ENCODE peak calls at places on chromosome 6, in seven cellular contexts. C is psoas muscle, Q is GM13976, L is GM12865, P is IMR-90, A is prostate gland, R is endothelial cell. K is an unnamed sample.

GRCh38 chr6:12348530-12349511 is 58.7 kb downstream of the EDN1 start:
- DNase-seq in C (no peak), Q (no peak), L (no peak), P (peak; percentile 82), A (no peak), R (no peak), K (peak; percentile 88)

GRCh38 chr6:116008470-116009229 is 52.0 kb downstream of the FRK start:
- DNase-seq in C (no peak), Q (no peak), L (peak; percentile 72), P (peak; percentile 58), A (no peak), R (no peak), K (peak; percentile 50)

GRCh38 chr6:1267790-1268762 is 43.8 kb upstream of the FOXQ1 start:
- DNase-seq in C (no peak), Q (no peak), L (no peak), P (no peak), A (no peak), R (no peak), K (no peak)

GRCh38 chr6:110710115-110710514 is 105.2 kb downstream of the CDK19 start:
- DNase-seq in C (no peak), Q (no peak), L (no peak), P (no peak), A (no peak), R (no peak), K (no peak)

GRCh38 chr6:168116975-168117899 is 38.2 kb upstream of the FRMD1 start:
- DNase-seq in C (no peak), Q (no peak), L (no peak), P (no peak), A (no peak), R (no peak), K (no peak)

GRCh38 chr6:132961610-132962009 is 147.2 kb downstream of the RPS12 start:
- DNase-seq in C (no peak), Q (no peak), L (peak; percentile 27), P (no peak), A (no peak), R (no peak), K (no peak)

GRCh38 chr6:124999105-124999764 is 37.0 kb downstream of the RNF217 start:
- DNase-seq in C (no peak), Q (no peak), L (no peak), P (no peak), A (peak; percentile 77), R (no peak), K (peak; percentile 40)

GRCh38 chr6:170072246-170072645 is 218.6 kb downstream of the DLL1 start:
- DNase-seq in C (no peak), Q (no peak), L (no peak), P (no peak), A (no peak), R (no peak), K (no peak)

GRCh38 chr6:157264701-157265100 is 58.6 kb downstream of the TMEM242 start:
- DNase-seq in C (no peak), Q (no peak), L (no peak), P (no peak), A (peak; percentile 56), R (no peak), K (no peak)

GRCh38 chr6:3742426-3743344 is 8.8 kb downstream of the PXDC1 start:
- DNase-seq in C (peak; percentile 84), Q (peak; percentile 88), L (peak; percentile 90), P (peak; percentile 72), A (peak; percentile 86), R (peak; percentile 92), K (peak; percentile 84)

GRCh38 chr6:113998811-113999210 is 27.9 kb upstream of the HDAC2 start:
- DNase-seq in C (no peak), Q (no peak), L (no peak), P (no peak), A (no peak), R (no peak), K (no peak)

GRCh38 chr6:69668916-69669315 is 127.9 kb downstream of the LMBRD1 start:
- DNase-seq in C (no peak), Q (no peak), L (no peak), P (no peak), A (no peak), R (no peak), K (no peak)

GRCh38 chr6:47057830-47058540 is 15.9 kb upstream of the ADGRF1 start:
- DNase-seq in C (no peak), Q (no peak), L (no peak), P (no peak), A (no peak), R (no peak), K (peak; percentile 92)

GRCh38 chr6:90911600-90911999 is 324.7 kb upstream of the MAP3K7 start:
- DNase-seq in C (no peak), Q (no peak), L (no peak), P (no peak), A (no peak), R (no peak), K (no peak)

GRCh38 chr6:60643870-60644269 is 1642.2 kb downstream of the KHDRBS2 start:
- DNase-seq in C (no peak), Q (no peak), L (no peak), P (no peak), A (no peak), R (no peak), K (no peak)

GRCh38 chr6:31734703-31735500 is 1.4 kb downstream of the CLIC1 start:
- DNase-seq in C (no peak), Q (peak; percentile 84), L (peak; percentile 88), P (peak; percentile 59), A (peak; percentile 60), R (peak; percentile 38), K (peak; percentile 83)

GRCh38 chr6:18293192-18293904 is 29.0 kb upstream of the DEK start:
- DNase-seq in C (no peak), Q (no peak), L (no peak), P (peak; percentile 23), A (no peak), R (no peak), K (peak; percentile 27)

GRCh38 chr6:85551264-85551663 is 42.4 kb downstream of the SNX14 start:
- DNase-seq in C (no peak), Q (no peak), L (peak; percentile 10), P (no peak), A (no peak), R (no peak), K (peak; percentile 18)

GRCh38 chr6:125357515-125358256 is 55.9 kb upstream of the HDDC2 start:
- DNase-seq in C (no peak), Q (peak; percentile 8), L (peak; percentile 9), P (no peak), A (no peak), R (no peak), K (no peak)

GRCh38 chr6:109820706-109821350 is 129.7 kb downstream of the FIG4 start:
- DNase-seq in C (no peak), Q (peak; percentile 32), L (peak; percentile 38), P (no peak), A (no peak), R (no peak), K (no peak)

GRCh38 chr6:154488802-154489437 is 21.6 kb downstream of the CNKSR3 start:
- DNase-seq in C (no peak), Q (no peak), L (no peak), P (peak; percentile 74), A (no peak), R (no peak), K (no peak)

GRCh38 chr6:113488061-113488460 is 369.1 kb upstream of the MARCKS start:
- DNase-seq in C (no peak), Q (no peak), L (no peak), P (no peak), A (no peak), R (no peak), K (peak; percentile 18)

GRCh38 chr6:149925253-149925973 is 2.5 kb upstream of the RAET1G start:
- DNase-seq in C (peak; percentile 36), Q (no peak), L (no peak), P (no peak), A (no peak), R (peak; percentile 39), K (no peak)

GRCh38 chr6:72890671-72891070 is 268.8 kb downstream of the KCNQ5 start:
- DNase-seq in C (no peak), Q (no peak), L (no peak), P (no peak), A (no peak), R (no peak), K (no peak)
- TF ChIP-seq CTCF in C (no peak), Q (no peak), L (no peak), P (no peak), A (no peak), R (no peak), K (no peak)

GRCh38 chr6:61810047-61810446 is 476.0 kb downstream of the KHDRBS2 start:
- DNase-seq in C (no peak), Q (no peak), L (no peak), P (no peak), A (no peak), R (no peak), K (no peak)

DNA sequence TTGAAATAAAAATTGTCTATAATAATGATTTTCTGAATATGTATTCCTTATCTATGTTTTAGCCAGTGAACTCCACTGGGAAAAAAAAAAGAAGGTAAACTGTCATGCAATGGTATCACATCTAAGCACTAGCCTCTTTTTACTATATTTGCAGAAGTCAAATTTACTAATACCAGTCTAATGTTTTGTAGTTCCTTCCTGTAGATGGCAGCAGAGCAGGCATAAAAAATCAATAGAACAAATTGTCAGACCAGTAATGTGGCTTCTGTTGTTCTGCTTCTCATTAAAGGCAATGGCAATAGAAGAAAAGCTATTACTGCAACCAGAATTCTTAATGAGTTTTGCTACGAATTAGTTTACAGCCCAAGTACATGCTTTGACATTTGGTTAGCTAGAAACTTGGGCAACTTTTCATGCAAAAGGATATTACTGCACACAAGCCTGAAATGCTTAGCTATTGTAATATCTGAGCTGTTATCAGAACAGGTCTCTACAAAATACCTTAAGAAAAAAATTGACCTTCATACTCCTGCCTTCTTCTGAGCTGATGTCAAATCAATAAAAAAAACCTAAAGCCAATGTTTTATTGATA is 476.9 kb downstream of the KHDRBS2 start:
- DNase-seq in C (no peak), Q (peak; percentile 6), L (peak; percentile 22), P (no peak), A (no peak), R (peak; percentile 15), K (peak; percentile 40)
- TF ChIP-seq CTCF in C (peak; percentile 32), Q (no peak), L (peak; percentile 37), P (peak; percentile 43), A (peak; percentile 29), R (peak; percentile 42), K (peak; percentile 35)

DNA sequence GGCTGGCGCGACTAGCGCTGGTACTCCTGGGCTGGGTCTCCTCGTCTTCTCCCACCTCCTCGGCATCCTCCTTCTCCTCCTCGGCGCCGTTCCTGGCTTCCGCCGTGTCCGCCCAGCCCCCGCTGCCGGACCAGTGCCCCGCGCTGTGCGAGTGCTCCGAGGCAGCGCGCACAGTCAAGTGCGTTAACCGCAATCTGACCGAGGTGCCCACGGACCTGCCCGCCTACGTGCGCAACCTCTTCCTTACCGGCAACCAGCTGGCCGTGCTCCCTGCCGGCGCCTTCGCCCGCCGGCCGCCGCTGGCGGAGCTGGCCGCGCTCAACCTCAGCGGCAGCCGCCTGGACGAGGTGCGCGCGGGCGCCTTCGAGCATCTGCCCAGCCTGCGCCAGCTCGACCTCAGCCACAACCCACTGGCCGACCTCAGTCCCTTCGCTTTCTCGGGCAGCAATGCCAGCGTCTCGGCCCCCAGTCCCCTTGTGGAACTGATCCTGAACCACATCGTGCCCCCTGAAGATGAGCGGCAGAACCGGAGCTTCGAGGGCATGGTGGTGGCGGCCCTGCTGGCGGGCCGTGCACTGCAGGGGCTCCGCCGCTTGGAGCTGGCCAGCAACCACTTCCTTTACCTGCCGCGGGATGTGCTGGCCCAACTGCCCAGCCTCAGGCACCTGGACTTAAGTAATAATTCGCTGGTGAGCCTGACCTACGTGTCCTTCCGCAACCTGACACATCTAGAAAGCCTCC is 1.6 kb downstream of the TPBG start:
- DNase-seq in C (peak; percentile 21), Q (peak; percentile 46), L (peak; percentile 26), P (peak; percentile 35), A (peak; percentile 19), R (peak; percentile 55), K (peak; percentile 65)
- TF ChIP-seq CTCF in C (no peak), Q (no peak), L (no peak), P (peak; percentile 12), A (no peak), R (peak; percentile 41), K (peak; percentile 27)

GRCh38 chr6:163655217-163656121 is 241.0 kb downstream of the QKI start:
- DNase-seq in C (no peak), Q (no peak), L (no peak), P (no peak), A (no peak), R (no peak), K (no peak)
- TF ChIP-seq CTCF in C (no peak), Q (no peak), L (peak; percentile 31), P (no peak), A (no peak), R (no peak), K (no peak)